ENCODE peak calls at places on chromosomes 2 and 18, in seven cellular contexts. One of them, this sample, is unnamed.

GRCh38 chr2:229375241-229375640 is 104.2 kb upstream of the PID1 start:
- DNase-seq in HepG2: no peak
- DNase-seq in HCT116: no peak
- DNase-seq in GM12878: no peak
- DNase-seq in H1: no peak
- DNase-seq in SK-N-SH: no peak
- DNase-seq in K562: no peak
- DNase-seq in this sample: no peak

GRCh38 chr2:127176371-127177311 is 43.5 kb downstream of the CYP27C1 start:
- DNase-seq in H1: no peak
- DNase-seq in GM12878: no peak
- DNase-seq in HCT116: no peak
- DNase-seq in SK-N-SH: peak; percentile 53
- DNase-seq in HepG2: no peak
- DNase-seq in K562: no peak
- DNase-seq in this sample: peak; percentile 28

GRCh38 chr2:2743164-2743571 is 412.1 kb upstream of the MYT1L start:
- DNase-seq in SK-N-SH: no peak
- DNase-seq in K562: no peak
- DNase-seq in HCT116: no peak
- DNase-seq in HepG2: no peak
- DNase-seq in GM12878: no peak
- DNase-seq in H1: no peak
- DNase-seq in this sample: no peak

GRCh38 chr2:217431577-217432269 is 571.1 kb downstream of the TNS1 start:
- DNase-seq in HepG2: no peak
- DNase-seq in K562: peak; percentile 10
- DNase-seq in HCT116: no peak
- DNase-seq in GM12878: no peak
- DNase-seq in H1: no peak
- DNase-seq in SK-N-SH: no peak
- DNase-seq in this sample: no peak

GRCh38 chr2:159906315-159906714 is 108.3 kb upstream of the CD302 start:
- DNase-seq in GM12878: no peak
- DNase-seq in K562: no peak
- DNase-seq in SK-N-SH: no peak
- DNase-seq in HepG2: peak; percentile 82
- DNase-seq in H1: no peak
- DNase-seq in HCT116: no peak
- DNase-seq in this sample: no peak

GRCh38 chr2:174340400-174341300 is 5.9 kb downstream of the SP9 start:
- DNase-seq in HCT116: no peak
- DNase-seq in SK-N-SH: peak; percentile 74
- DNase-seq in H1: peak; percentile 76
- DNase-seq in GM12878: no peak
- DNase-seq in HepG2: peak; percentile 41
- DNase-seq in K562: no peak
- DNase-seq in this sample: no peak

GRCh38 chr2:69345434-69345833 is 41.6 kb downstream of the GFPT1 start:
- DNase-seq in HCT116: no peak
- DNase-seq in GM12878: no peak
- DNase-seq in K562: no peak
- DNase-seq in SK-N-SH: no peak
- DNase-seq in H1: no peak
- DNase-seq in HepG2: peak; percentile 9
- DNase-seq in this sample: no peak

GRCh38 chr2:106115250-106115649 is 78.9 kb downstream of the UXS1 start:
- DNase-seq in HepG2: peak; percentile 84
- DNase-seq in HCT116: peak; percentile 86
- DNase-seq in K562: peak; percentile 89
- DNase-seq in GM12878: no peak
- DNase-seq in SK-N-SH: no peak
- DNase-seq in H1: no peak
- DNase-seq in this sample: no peak

GRCh38 chr2:240226672-240227537 is 86.4 kb upstream of the OTOS start:
- DNase-seq in H1: no peak
- DNase-seq in K562: no peak
- DNase-seq in GM12878: no peak
- DNase-seq in SK-N-SH: no peak
- DNase-seq in HCT116: no peak
- DNase-seq in HepG2: no peak
- DNase-seq in this sample: no peak

GRCh38 chr2:36626756-36627155 is 28.8 kb upstream of the FEZ2 start:
- DNase-seq in HepG2: no peak
- DNase-seq in K562: no peak
- DNase-seq in GM12878: no peak
- DNase-seq in SK-N-SH: no peak
- DNase-seq in HCT116: no peak
- DNase-seq in H1: no peak
- DNase-seq in this sample: no peak

GRCh38 chr18:32032609-32033008 is 14.0 kb downstream of the RNF125 start:
- DNase-seq in GM12878: no peak
- DNase-seq in H1: no peak
- DNase-seq in SK-N-SH: no peak
- DNase-seq in K562: no peak
- DNase-seq in HepG2: no peak
- DNase-seq in HCT116: no peak
- DNase-seq in this sample: no peak

GRCh38 chr2:233487748-233488345 is 78.7 kb downstream of the USP40 start:
- DNase-seq in K562: no peak
- DNase-seq in H1: no peak
- DNase-seq in GM12878: no peak
- DNase-seq in SK-N-SH: no peak
- DNase-seq in HepG2: no peak
- DNase-seq in HCT116: no peak
- DNase-seq in this sample: no peak

GRCh38 chr2:190627881-190628412 is 20.9 kb upstream of the NAB1 start:
- DNase-seq in SK-N-SH: peak; percentile 79
- DNase-seq in HCT116: no peak
- DNase-seq in GM12878: no peak
- DNase-seq in K562: no peak
- DNase-seq in HepG2: no peak
- DNase-seq in H1: no peak
- DNase-seq in this sample: no peak

GRCh38 chr2:101751875-101752619 is 54.5 kb downstream of the MAP4K4 start:
- DNase-seq in HCT116: no peak
- DNase-seq in H1: no peak
- DNase-seq in GM12878: peak; percentile 66
- DNase-seq in K562: peak; percentile 35
- DNase-seq in SK-N-SH: no peak
- DNase-seq in HepG2: peak; percentile 69
- DNase-seq in this sample: no peak

GRCh38 chr2:149034406-149034805 is 4.1 kb upstream of the LYPD6B start:
- DNase-seq in K562: no peak
- DNase-seq in H1: no peak
- DNase-seq in SK-N-SH: no peak
- DNase-seq in GM12878: no peak
- DNase-seq in HCT116: no peak
- DNase-seq in HepG2: no peak
- DNase-seq in this sample: no peak

GRCh38 chr18:45379903-45380302 is 235.4 kb upstream of the SLC14A2 start:
- DNase-seq in H1: no peak
- DNase-seq in K562: no peak
- DNase-seq in GM12878: peak; percentile 5
- DNase-seq in HCT116: no peak
- DNase-seq in SK-N-SH: no peak
- DNase-seq in HepG2: no peak
- DNase-seq in this sample: no peak

GRCh38 chr2:31729065-31729439 is 148.3 kb upstream of the SRD5A2 start:
- DNase-seq in GM12878: no peak
- DNase-seq in HCT116: no peak
- DNase-seq in H1: no peak
- DNase-seq in HepG2: peak; percentile 12
- DNase-seq in K562: no peak
- DNase-seq in SK-N-SH: no peak
- DNase-seq in this sample: no peak

GRCh38 chr2:13522917-13523821 is 806.4 kb downstream of the TRIB2 start:
- DNase-seq in GM12878: peak; percentile 88
- DNase-seq in HepG2: no peak
- DNase-seq in SK-N-SH: no peak
- DNase-seq in HCT116: no peak
- DNase-seq in H1: no peak
- DNase-seq in K562: no peak
- DNase-seq in this sample: no peak

DNA sequence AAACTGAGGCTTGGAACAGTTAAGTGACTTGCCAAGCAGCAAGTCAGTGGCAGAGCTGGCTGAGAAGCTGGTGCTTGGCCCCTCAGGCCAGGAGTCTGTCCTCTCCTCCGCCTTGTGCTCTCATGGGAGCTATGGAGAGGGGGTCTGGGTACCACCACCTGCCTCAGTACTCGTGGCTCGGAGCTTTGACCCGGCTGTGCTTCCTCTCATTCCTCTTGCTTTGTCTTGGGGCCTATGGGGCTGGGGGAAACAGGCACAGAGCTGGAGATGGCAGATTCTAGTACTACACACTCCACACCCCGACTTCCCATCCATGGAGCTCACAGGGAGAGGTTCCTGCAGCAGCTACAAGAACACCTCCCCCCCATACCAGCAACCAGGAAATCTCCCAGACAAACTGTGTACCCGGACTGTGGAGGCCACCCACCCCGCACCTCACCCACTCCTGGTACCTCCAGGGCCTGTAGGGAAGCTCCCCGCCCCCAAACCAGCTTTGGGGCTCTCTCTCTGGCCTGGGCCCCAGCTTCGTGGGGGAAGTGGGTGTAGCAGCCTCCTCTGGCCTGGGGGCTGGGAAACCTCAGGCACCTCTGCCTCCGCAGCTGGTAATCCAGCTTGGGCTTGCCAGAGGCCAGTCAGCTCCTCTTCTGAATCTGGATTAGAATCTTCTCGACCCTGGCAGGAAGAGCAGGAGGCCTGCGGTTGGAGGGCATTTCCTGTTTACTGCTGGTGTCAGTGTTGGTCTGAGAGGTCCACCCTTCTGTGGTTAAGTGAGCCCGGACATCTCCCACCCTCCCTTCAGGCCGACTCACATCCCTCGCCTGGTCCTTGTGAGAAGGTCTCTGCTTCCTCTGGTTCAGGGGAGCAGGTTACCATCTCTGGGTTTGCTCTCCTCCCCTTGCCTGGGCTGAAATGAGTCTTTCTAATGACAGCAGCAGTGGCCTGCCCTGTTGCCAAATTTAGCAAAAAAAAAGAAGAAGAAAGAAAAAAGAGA is 22.3 kb upstream of the RHOB start:
- DNase-seq in HepG2: no peak
- DNase-seq in H1: no peak
- DNase-seq in HCT116: no peak
- DNase-seq in SK-N-SH: peak; percentile 57
- DNase-seq in GM12878: peak; percentile 57
- DNase-seq in K562: peak; percentile 57
- DNase-seq in this sample: no peak
- TF ChIP-seq JUND in HepG2: no peak
- TF ChIP-seq JUND in H1: no peak
- TF ChIP-seq JUND in HCT116: no peak
- TF ChIP-seq JUND in SK-N-SH: peak; percentile 35
- TF ChIP-seq JUND in GM12878: no peak
- TF ChIP-seq JUND in K562: no peak
- TF ChIP-seq JUND in this sample: no peak

GRCh38 chr2:197256021-197256420 is 54.6 kb downstream of the ANKRD44 start:
- DNase-seq in HCT116: no peak
- DNase-seq in SK-N-SH: no peak
- DNase-seq in HepG2: no peak
- DNase-seq in H1: no peak
- DNase-seq in GM12878: no peak
- DNase-seq in K562: no peak
- DNase-seq in this sample: no peak
- TF ChIP-seq JUND in HCT116: no peak
- TF ChIP-seq JUND in SK-N-SH: no peak
- TF ChIP-seq JUND in HepG2: no peak
- TF ChIP-seq JUND in H1: no peak
- TF ChIP-seq JUND in GM12878: no peak
- TF ChIP-seq JUND in K562: no peak
- TF ChIP-seq JUND in this sample: no peak

DNA sequence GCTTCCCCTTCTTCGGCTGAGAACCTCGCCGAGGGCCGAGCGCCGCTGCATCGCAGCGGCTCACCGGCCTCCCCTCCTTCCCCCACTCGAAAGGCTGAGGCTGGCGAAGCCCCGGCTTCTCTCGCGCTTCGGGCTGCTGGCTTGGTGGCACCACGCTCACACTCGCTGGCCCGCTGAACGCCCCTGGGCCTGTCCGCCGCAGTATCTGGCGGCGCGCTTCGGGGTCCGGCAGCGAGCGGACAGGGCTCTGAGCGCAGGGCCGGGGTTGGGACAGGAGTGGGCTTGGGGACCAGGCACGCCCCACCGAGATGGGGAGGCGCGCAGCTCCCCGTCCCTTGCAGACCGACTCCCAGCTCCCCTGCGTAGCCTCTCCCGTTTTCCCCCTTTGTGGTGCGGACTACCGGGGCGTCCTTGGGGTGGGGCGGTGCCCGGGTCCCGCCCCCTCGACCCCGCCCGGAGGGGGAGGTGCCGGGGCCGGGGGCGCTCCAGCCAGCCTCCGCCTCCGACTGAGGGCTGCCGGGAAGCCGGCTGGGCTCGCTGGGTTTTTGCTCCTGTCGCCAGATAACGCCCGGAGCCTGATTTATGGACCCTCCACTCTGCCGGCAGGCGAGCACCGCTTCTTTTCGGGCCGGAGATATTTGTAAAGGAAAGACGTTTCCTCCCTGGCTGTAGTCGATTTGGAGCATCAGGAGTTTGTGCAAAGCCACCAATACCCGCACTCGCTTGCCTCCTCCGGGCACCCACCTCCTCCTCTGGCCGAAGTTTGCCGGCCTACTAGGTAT is 3.8 kb downstream of the GBX2 start:
- DNase-seq in HepG2: no peak
- DNase-seq in H1: peak; percentile 81
- DNase-seq in GM12878: no peak
- DNase-seq in K562: no peak
- DNase-seq in HCT116: no peak
- DNase-seq in SK-N-SH: peak; percentile 80
- DNase-seq in this sample: no peak
- TF ChIP-seq JUND in HepG2: no peak
- TF ChIP-seq JUND in H1: no peak
- TF ChIP-seq JUND in GM12878: no peak
- TF ChIP-seq JUND in K562: no peak
- TF ChIP-seq JUND in HCT116: no peak
- TF ChIP-seq JUND in SK-N-SH: no peak
- TF ChIP-seq JUND in this sample: no peak

GRCh38 chr2:237964578-237965404 is 2.0 kb upstream of the UBE2F start:
- DNase-seq in SK-N-SH: no peak
- DNase-seq in HepG2: no peak
- DNase-seq in K562: peak; percentile 96
- DNase-seq in H1: no peak
- DNase-seq in GM12878: no peak
- DNase-seq in HCT116: no peak
- DNase-seq in this sample: no peak

GRCh38 chr2:237966250-237966564 is 607 bp upstream of the UBE2F start:
- DNase-seq in K562: no peak
- DNase-seq in GM12878: no peak
- DNase-seq in HCT116: no peak
- DNase-seq in SK-N-SH: no peak
- DNase-seq in H1: no peak
- DNase-seq in HepG2: no peak
- DNase-seq in this sample: no peak

GRCh38 chr2:237968048-237968862 is 1.4 kb downstream of the UBE2F start:
- DNase-seq in SK-N-SH: peak; percentile 59
- DNase-seq in HepG2: peak; percentile 35
- DNase-seq in HCT116: no peak
- DNase-seq in K562: peak; percentile 52
- DNase-seq in H1: no peak
- DNase-seq in GM12878: peak; percentile 82
- DNase-seq in this sample: peak; percentile 31

GRCh38 chr2:237966565-237967462 is at the start of gene UBE2F:
- DNase-seq in HepG2: peak; percentile 95
- DNase-seq in SK-N-SH: peak; percentile 99
- DNase-seq in H1: peak; percentile 99
- DNase-seq in GM12878: peak; percentile 76
- DNase-seq in HCT116: peak; percentile 89
- DNase-seq in K562: peak; percentile 95
- DNase-seq in this sample: peak; percentile 95

GRCh38 chr2:237967463-237967871 is 653 bp downstream of the UBE2F start:
- DNase-seq in K562: no peak
- DNase-seq in GM12878: no peak
- DNase-seq in H1: peak; percentile 55
- DNase-seq in HCT116: no peak
- DNase-seq in HepG2: no peak
- DNase-seq in SK-N-SH: peak; percentile 72
- DNase-seq in this sample: peak; percentile 37
- TF ChIP-seq JUND in K562: no peak
- TF ChIP-seq JUND in GM12878: no peak
- TF ChIP-seq JUND in H1: no peak
- TF ChIP-seq JUND in HCT116: no peak
- TF ChIP-seq JUND in HepG2: peak; percentile 9
- TF ChIP-seq JUND in SK-N-SH: no peak
- TF ChIP-seq JUND in this sample: no peak

This sample was measured in T47D.